ENCODE peak calls at places on chromosomes 13 and 19, in seven cellular contexts. V, N, Y, M, R, U and B are unnamed samples.

GRCh38 chr19:54727562-54727961 is 3.3 kb downstream of the KIR3DL3 start:
- DNase-seq in V (no peak), Y (no peak), M (no peak), R (no peak), U (no peak), N (no peak), B (no peak)

GRCh38 chr19:44745386-44745831 is 3.1 kb upstream of the BCL3 start:
- DNase-seq in M (peak), N (no peak), Y (no peak), V (peak), U (peak), R (peak), B (peak)

GRCh38 chr19:58150328-58150921 is at the start of gene ZNF329:
- DNase-seq in Y (peak), U (peak), V (peak), R (peak), N (peak), M (peak), B (peak)

GRCh38 chr19:12733369-12733896 is 1.1 kb downstream of the TRIR start:
- DNase-seq in Y (peak), N (no peak), V (no peak), R (peak), M (peak), U (peak), B (peak)

GRCh38 chr19:12788682-12789097 is 2.6 kb upstream of the JUNB start:
- DNase-seq in U (peak), M (peak), N (no peak), R (peak), V (peak), Y (no peak), B (no peak)

GRCh38 chr19:10551698-10552301 is 8.1 kb downstream of the ATG4D start:
- DNase-seq in U (no peak), R (peak), N (no peak), Y (no peak), V (peak), M (peak), B (peak)

GRCh38 chr13:32537580-32538233 is 888 bp downstream of the N4BP2L2 start:
- DNase-seq in R (no peak), Y (no peak), N (peak), M (peak), V (peak), U (no peak), B (peak)

GRCh38 chr19:51783373-51783772 is 11.6 kb upstream of the FPR3 start:
- DNase-seq in U (no peak), R (no peak), M (peak), Y (no peak), V (no peak), N (no peak), B (peak)

GRCh38 chr19:2039959-2040646 is 10.9 kb downstream of the MKNK2 start:
- DNase-seq in V (no peak), M (no peak), U (no peak), N (no peak), Y (no peak), R (no peak), B (no peak)

GRCh38 chr19:5934002-5934401 is 19.9 kb downstream of the CAPS start:
- DNase-seq in U (peak), M (no peak), R (no peak), N (no peak), V (no peak), Y (no peak), B (no peak)

GRCh38 chr13:57832187-57832586 is 200.6 kb downstream of the PCDH17 start:
- DNase-seq in N (no peak), Y (no peak), V (no peak), M (no peak), R (no peak), U (no peak), B (no peak)

GRCh38 chr13:79703772-79704171 is 222.8 kb downstream of the NDFIP2 start:
- DNase-seq in M (no peak), V (no peak), Y (no peak), U (no peak), R (no peak), N (no peak), B (no peak)

GRCh38 chr19:29504454-29504853 is 21.3 kb upstream of the VSTM2B start:
- DNase-seq in U (no peak), R (no peak), N (no peak), V (no peak), M (no peak), Y (no peak), B (no peak)

GRCh38 chr19:1646149-1646930 is 6.1 kb downstream of the TCF3 start:
- DNase-seq in U (no peak), N (no peak), V (no peak), Y (no peak), M (no peak), R (no peak), B (no peak)

GRCh38 chr19:39997595-39998216 is 846 bp downstream of the ZNF546 start:
- DNase-seq in M (no peak), V (no peak), U (peak), R (no peak), Y (no peak), N (no peak), B (peak)

GRCh38 chr13:80141114-80141849 is 199.6 kb downstream of the SPRY2 start:
- DNase-seq in N (no peak), R (peak), U (peak), Y (no peak), M (peak), V (no peak), B (no peak)

GRCh38 chr13:106533940-106534843 is 1.3 kb downstream of the EFNB2 start:
- DNase-seq in Y (no peak), M (peak), N (peak), U (peak), R (peak), V (no peak), B (peak)

GRCh38 chr13:29888306-29888705 is 37.9 kb upstream of the UBL3 start:
- DNase-seq in V (no peak), R (peak), N (no peak), U (peak), M (no peak), Y (no peak), B (no peak)

GRCh38 chr19:48858984-48859710 is 9.3 kb downstream of the PLEKHA4 start:
- DNase-seq in M (no peak), U (no peak), V (peak), N (peak), R (no peak), Y (no peak), B (peak)

GRCh38 chr19:17020823-17021222 is 5.8 kb downstream of the CPAMD8 start:
- DNase-seq in M (peak), U (no peak), V (no peak), Y (no peak), N (no peak), R (peak), B (peak)

GRCh38 chr13:62321139-62321538 is 905.5 kb upstream of the PCDH20 start:
- DNase-seq in Y (no peak), R (no peak), N (no peak), V (no peak), U (no peak), M (no peak), B (no peak)

GRCh38 chr13:22461854-22462565 is 718.8 kb upstream of the SGCG start:
- DNase-seq in M (no peak), Y (no peak), R (peak), V (no peak), N (no peak), U (no peak), B (no peak)

GRCh38 chr13:105972811-105973590 is 562.5 kb downstream of the EFNB2 start:
- DNase-seq in Y (no peak), M (no peak), N (no peak), V (no peak), R (no peak), U (no peak), B (peak)

GRCh38 chr19:28168557-28168956 is 1044.4 kb downstream of the UQCRFS1 start:
- DNase-seq in V (peak), Y (peak), R (no peak), U (no peak), M (peak), N (peak), B (no peak)

GRCh38 chr13:44064376-44064775 is 184.7 kb downstream of the LACC1 start:
- DNase-seq in M (no peak), V (no peak), R (no peak), U (no peak), N (no peak), Y (no peak), B (peak)

GRCh38 chr19:37872383-37872782 is 34.0 kb downstream of the WDR87 start:
- DNase-seq in N (no peak), R (no peak), Y (no peak), U (peak), V (no peak), M (no peak), B (no peak)

GRCh38 chr19:2986951-2987491 is 9.7 kb downstream of the TLE6 start:
- DNase-seq in R (peak), U (no peak), V (peak), Y (no peak), N (peak), M (peak), B (no peak)

GRCh38 chr13:99062593-99062992 is 84.7 kb upstream of the DOCK9 start:
- DNase-seq in R (no peak), M (no peak), V (no peak), N (no peak), Y (no peak), U (peak), B (no peak)

GRCh38 chr19:18879579-18880373 is 16.2 kb downstream of the CERS1 start:
- DNase-seq in Y (no peak), N (peak), M (peak), R (no peak), U (no peak), V (peak), B (no peak)

GRCh38 chr13:51225034-51225433 is 2.8 kb downstream of the FAM124A start:
- DNase-seq in M (no peak), N (no peak), R (no peak), Y (no peak), V (no peak), U (no peak), B (no peak)

GRCh38 chr19:11377237-11377636 is 2.8 kb downstream of the SWSAP1 start:
- DNase-seq in U (peak), N (no peak), V (no peak), M (no peak), Y (no peak), R (peak), B (peak)

GRCh38 chr13:99407906-99408702 is 93.2 kb upstream of the TM9SF2 start:
- DNase-seq in V (no peak), U (no peak), M (no peak), N (no peak), Y (no peak), R (no peak), B (no peak)

GRCh38 chr19:6765738-6766356 is 1.4 kb downstream of the SH2D3A start:
- DNase-seq in V (peak), R (no peak), N (peak), M (peak), Y (no peak), U (no peak), B (peak)

GRCh38 chr19:50181121-50181520 is 18.0 kb upstream of the IZUMO2 start:
- DNase-seq in U (no peak), M (no peak), R (no peak), N (no peak), V (no peak), Y (no peak), B (no peak)

GRCh38 chr13:28981530-28981929 is 161.4 kb downstream of the MTUS2 start:
- DNase-seq in Y (no peak), M (no peak), R (no peak), V (no peak), N (no peak), U (no peak), B (no peak)

GRCh38 chr13:29137995-29138394 is 317.9 kb downstream of the MTUS2 start:
- DNase-seq in N (no peak), V (no peak), Y (no peak), R (no peak), M (peak), U (no peak), B (no peak)

DNA sequence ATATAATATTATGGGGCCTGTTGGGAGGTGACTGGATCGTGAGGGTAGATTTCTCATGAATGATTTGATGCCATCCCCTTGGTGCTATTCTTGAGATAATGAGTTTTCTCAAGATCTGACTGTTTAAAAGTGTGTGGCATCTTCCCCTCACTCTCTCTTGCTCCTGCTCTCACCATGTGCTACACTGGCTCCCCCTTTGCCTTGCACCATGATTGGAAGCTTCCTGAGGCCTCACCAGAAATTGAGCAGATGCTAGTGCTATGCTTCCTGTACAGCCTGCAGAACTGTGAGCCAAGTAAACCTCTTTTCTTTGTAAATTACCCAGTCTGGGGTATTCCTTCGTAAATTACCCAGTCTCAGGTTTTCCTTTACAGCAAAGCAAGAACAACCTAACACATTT is 1.8 kb upstream of the ZNF599 start:
- DNase-seq in N (no peak), R (no peak), Y (no peak), U (no peak), M (no peak), V (no peak), B (no peak)
- H3K23ac ChIP-seq in N (no peak), R (no peak), Y (no peak), U (no peak), M (no peak), V (no peak), B (no peak)

GRCh38 chr19:14649020-14649419 is 25.6 kb downstream of the ADGRE3 start:
- DNase-seq in R (no peak), U (no peak), Y (no peak), N (no peak), V (no peak), M (no peak), B (no peak)
- H3K23ac ChIP-seq in R (no peak), U (no peak), Y (no peak), N (no peak), V (no peak), M (no peak), B (no peak)

GRCh38 chr13:110546389-110546788 is 15.1 kb downstream of the RAB20 start:
- DNase-seq in V (no peak), N (no peak), M (no peak), Y (no peak), U (no peak), R (no peak), B (peak)
- H3K23ac ChIP-seq in V (no peak), N (no peak), M (no peak), Y (no peak), U (no peak), R (no peak), B (no peak)

GRCh38 chr19:43592800-43593350 is 3.1 kb downstream of the IRGQ start:
- DNase-seq in Y (no peak), R (no peak), N (no peak), M (no peak), U (no peak), V (no peak), B (no peak)
- H3K23ac ChIP-seq in Y (peak), R (no peak), N (no peak), M (no peak), U (no peak), V (no peak), B (no peak)